ENCODE peak calls at places on chromosomes 12 and 14, in ten cellular contexts. One of them, this sample, is unnamed.

GRCh38 chr12:26712892-26713291 is 120.1 kb downstream of the ITPR2 start:
- DNase-seq in left ventricle myocardium inferior: no peak
- DNase-seq in lung: no peak
- DNase-seq in mammary epithelial cell: no peak
- DNase-seq in body of pancreas: no peak
- DNase-seq in fibroblast of lung: no peak
- DNase-seq in CD8-positive, alpha-beta memory T cell: no peak
- DNase-seq in naive thymus-derived CD4-positive, alpha-beta T cell: no peak
- DNase-seq in suprapubic skin: no peak
- DNase-seq in H1: no peak
- DNase-seq in this sample: no peak

GRCh38 chr12:109020750-109021380 is at the start of gene SVOP:
- DNase-seq in left ventricle myocardium inferior: peak; percentile 82
- DNase-seq in lung: peak; percentile 67
- DNase-seq in mammary epithelial cell: peak; percentile 65
- DNase-seq in body of pancreas: peak; percentile 78
- DNase-seq in fibroblast of lung: peak; percentile 76
- DNase-seq in CD8-positive, alpha-beta memory T cell: no peak
- DNase-seq in naive thymus-derived CD4-positive, alpha-beta T cell: no peak
- DNase-seq in suprapubic skin: peak; percentile 72
- DNase-seq in H1: peak; percentile 57
- DNase-seq in this sample: peak; percentile 75

GRCh38 chr14:60722836-60723217 is 1.3 kb downstream of the SIX4 start:
- DNase-seq in left ventricle myocardium inferior: no peak
- DNase-seq in lung: no peak
- DNase-seq in mammary epithelial cell: no peak
- DNase-seq in body of pancreas: peak; percentile 25
- DNase-seq in fibroblast of lung: peak; percentile 25
- DNase-seq in CD8-positive, alpha-beta memory T cell: no peak
- DNase-seq in naive thymus-derived CD4-positive, alpha-beta T cell: no peak
- DNase-seq in suprapubic skin: no peak
- DNase-seq in H1: no peak
- DNase-seq in this sample: peak; percentile 54

GRCh38 chr12:114841557-114842251 is 157.7 kb upstream of the TBX3 start:
- DNase-seq in left ventricle myocardium inferior: no peak
- DNase-seq in lung: no peak
- DNase-seq in mammary epithelial cell: peak; percentile 97
- DNase-seq in body of pancreas: no peak
- DNase-seq in fibroblast of lung: no peak
- DNase-seq in CD8-positive, alpha-beta memory T cell: no peak
- DNase-seq in naive thymus-derived CD4-positive, alpha-beta T cell: no peak
- DNase-seq in suprapubic skin: no peak
- DNase-seq in H1: peak; percentile 41
- DNase-seq in this sample: no peak

GRCh38 chr14:97524579-97525319 is 727.6 kb downstream of the VRK1 start:
- DNase-seq in left ventricle myocardium inferior: no peak
- DNase-seq in lung: no peak
- DNase-seq in mammary epithelial cell: no peak
- DNase-seq in body of pancreas: no peak
- DNase-seq in fibroblast of lung: no peak
- DNase-seq in CD8-positive, alpha-beta memory T cell: no peak
- DNase-seq in naive thymus-derived CD4-positive, alpha-beta T cell: no peak
- DNase-seq in suprapubic skin: no peak
- DNase-seq in H1: no peak
- DNase-seq in this sample: no peak

GRCh38 chr12:122402264-122402663 is 20.2 kb downstream of the CLIP1 start:
- DNase-seq in left ventricle myocardium inferior: no peak
- DNase-seq in lung: no peak
- DNase-seq in mammary epithelial cell: peak; percentile 21
- DNase-seq in body of pancreas: no peak
- DNase-seq in fibroblast of lung: no peak
- DNase-seq in CD8-positive, alpha-beta memory T cell: no peak
- DNase-seq in naive thymus-derived CD4-positive, alpha-beta T cell: no peak
- DNase-seq in suprapubic skin: no peak
- DNase-seq in H1: no peak
- DNase-seq in this sample: no peak

GRCh38 chr12:82694276-82694675 is 7.6 kb downstream of the TMTC2 start:
- DNase-seq in left ventricle myocardium inferior: no peak
- DNase-seq in lung: no peak
- DNase-seq in mammary epithelial cell: no peak
- DNase-seq in body of pancreas: no peak
- DNase-seq in fibroblast of lung: no peak
- DNase-seq in CD8-positive, alpha-beta memory T cell: no peak
- DNase-seq in naive thymus-derived CD4-positive, alpha-beta T cell: no peak
- DNase-seq in suprapubic skin: no peak
- DNase-seq in H1: no peak
- DNase-seq in this sample: no peak

GRCh38 chr14:97779140-97779539 is 982.0 kb downstream of the VRK1 start:
- DNase-seq in left ventricle myocardium inferior: no peak
- DNase-seq in lung: no peak
- DNase-seq in mammary epithelial cell: no peak
- DNase-seq in body of pancreas: no peak
- DNase-seq in fibroblast of lung: no peak
- DNase-seq in CD8-positive, alpha-beta memory T cell: no peak
- DNase-seq in naive thymus-derived CD4-positive, alpha-beta T cell: no peak
- DNase-seq in suprapubic skin: no peak
- DNase-seq in H1: no peak
- DNase-seq in this sample: no peak

GRCh38 chr12:94553130-94553519 is 93.5 kb upstream of the CEP83 start:
- DNase-seq in left ventricle myocardium inferior: no peak
- DNase-seq in lung: no peak
- DNase-seq in mammary epithelial cell: peak; percentile 95
- DNase-seq in body of pancreas: no peak
- DNase-seq in fibroblast of lung: peak; percentile 82
- DNase-seq in CD8-positive, alpha-beta memory T cell: no peak
- DNase-seq in naive thymus-derived CD4-positive, alpha-beta T cell: no peak
- DNase-seq in suprapubic skin: no peak
- DNase-seq in H1: no peak
- DNase-seq in this sample: peak; percentile 57

GRCh38 chr14:63134801-63135200 is 69.4 kb upstream of the RHOJ start:
- DNase-seq in left ventricle myocardium inferior: no peak
- DNase-seq in lung: no peak
- DNase-seq in mammary epithelial cell: no peak
- DNase-seq in body of pancreas: no peak
- DNase-seq in fibroblast of lung: peak; percentile 62
- DNase-seq in CD8-positive, alpha-beta memory T cell: no peak
- DNase-seq in naive thymus-derived CD4-positive, alpha-beta T cell: no peak
- DNase-seq in suprapubic skin: no peak
- DNase-seq in H1: no peak
- DNase-seq in this sample: peak; percentile 15

DNA sequence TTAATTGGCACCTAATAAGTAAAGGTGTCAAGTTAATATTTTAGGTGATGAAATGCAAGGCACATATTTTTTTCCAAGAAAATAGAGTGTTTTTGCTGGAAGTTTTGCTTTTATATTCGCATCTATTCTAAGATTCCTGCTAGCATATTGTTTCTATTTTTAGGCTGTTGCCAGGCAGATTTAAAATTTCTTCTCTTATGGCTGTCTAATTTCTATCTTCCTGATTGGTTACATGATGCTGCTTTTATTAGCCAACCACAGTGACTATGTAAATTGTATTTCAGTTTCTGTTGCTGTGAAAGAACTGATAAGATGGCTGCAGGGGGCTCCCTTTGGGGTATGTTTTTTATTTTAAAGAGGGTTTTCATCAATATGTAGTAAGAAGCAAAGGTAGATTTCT is 42.7 kb downstream of the ATF7IP start:
- DNase-seq in left ventricle myocardium inferior: no peak
- DNase-seq in lung: no peak
- DNase-seq in mammary epithelial cell: no peak
- DNase-seq in body of pancreas: no peak
- DNase-seq in fibroblast of lung: peak; percentile 71
- DNase-seq in CD8-positive, alpha-beta memory T cell: peak; percentile 25
- DNase-seq in naive thymus-derived CD4-positive, alpha-beta T cell: peak; percentile 23
- DNase-seq in suprapubic skin: no peak
- DNase-seq in H1: no peak
- DNase-seq in this sample: peak; percentile 34
- H3K4me3 ChIP-seq in left ventricle myocardium inferior: peak overlapping the region; percentile 24
- H3K4me3 ChIP-seq in lung: no peak overlapping the region
- H3K4me3 ChIP-seq in mammary epithelial cell: no peak overlapping the region
- H3K4me3 ChIP-seq in body of pancreas: no peak overlapping the region
- H3K4me3 ChIP-seq in fibroblast of lung: no peak overlapping the region
- H3K4me3 ChIP-seq in CD8-positive, alpha-beta memory T cell: no peak overlapping the region
- H3K4me3 ChIP-seq in naive thymus-derived CD4-positive, alpha-beta T cell: no peak overlapping the region
- H3K4me3 ChIP-seq in suprapubic skin: no peak overlapping the region
- H3K4me3 ChIP-seq in H1: no peak overlapping the region
- H3K4me3 ChIP-seq in this sample: no peak overlapping the region

DNA sequence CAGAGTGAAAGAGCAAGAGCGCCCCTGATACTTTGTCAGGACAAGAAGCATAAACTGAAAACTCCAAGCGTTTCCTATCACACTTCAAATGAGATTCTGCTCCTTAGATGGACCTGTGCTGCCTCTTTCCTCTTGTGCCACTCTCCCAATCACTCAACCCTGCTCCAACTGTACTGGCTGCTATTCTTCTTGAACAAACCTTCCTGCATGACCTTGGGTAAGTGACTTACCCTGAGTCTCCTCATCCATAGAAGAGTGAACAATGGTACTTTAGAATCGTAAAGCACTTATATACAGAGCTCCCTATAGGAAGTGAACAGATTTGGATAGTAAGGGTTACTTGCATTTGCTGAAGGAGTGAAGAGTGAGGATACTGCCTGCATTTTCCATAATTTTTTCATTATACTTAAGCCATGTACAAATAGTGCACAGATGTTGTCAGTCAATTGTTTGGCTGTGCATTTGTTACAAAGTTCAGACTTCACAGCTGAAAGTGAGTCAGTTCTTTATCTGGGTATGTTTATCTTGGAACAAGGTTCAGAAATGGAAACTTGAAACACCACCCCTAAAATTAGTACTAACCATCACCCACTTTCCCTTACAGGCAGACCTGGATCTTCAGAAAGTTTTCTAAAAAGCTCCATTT is 10.8 kb downstream of the MTERF2 start:
- DNase-seq in left ventricle myocardium inferior: no peak
- DNase-seq in lung: no peak
- DNase-seq in mammary epithelial cell: no peak
- DNase-seq in body of pancreas: peak; percentile 60
- DNase-seq in fibroblast of lung: peak; percentile 86
- DNase-seq in CD8-positive, alpha-beta memory T cell: no peak
- DNase-seq in naive thymus-derived CD4-positive, alpha-beta T cell: no peak
- DNase-seq in suprapubic skin: no peak
- DNase-seq in H1: no peak
- DNase-seq in this sample: peak; percentile 82
- H3K36me3 ChIP-seq in left ventricle myocardium inferior: peaks cover 10% of the 10 kb centered on the region
- H3K36me3 ChIP-seq in lung: peaks cover 3% of the 10 kb centered on the region
- H3K36me3 ChIP-seq in mammary epithelial cell: peaks cover 15% of the 10 kb centered on the region
- H3K36me3 ChIP-seq in body of pancreas: no peaks in the 10 kb centered on the region
- H3K36me3 ChIP-seq in fibroblast of lung: peaks cover 3% of the 10 kb centered on the region
- H3K36me3 ChIP-seq in CD8-positive, alpha-beta memory T cell: peaks cover 3% of the 10 kb centered on the region
- H3K36me3 ChIP-seq in naive thymus-derived CD4-positive, alpha-beta T cell: peaks cover 8% of the 10 kb centered on the region
- H3K36me3 ChIP-seq in suprapubic skin: peaks cover 6% of the 10 kb centered on the region
- H3K36me3 ChIP-seq in H1: no peaks in the 10 kb centered on the region
- H3K36me3 ChIP-seq in this sample: peaks cover 2% of the 10 kb centered on the region

GRCh38 chr14:102155150-102155549 is 15.5 kb downstream of the WDR20 start:
- DNase-seq in left ventricle myocardium inferior: no peak
- DNase-seq in lung: no peak
- DNase-seq in mammary epithelial cell: no peak
- DNase-seq in body of pancreas: no peak
- DNase-seq in fibroblast of lung: peak; percentile 16
- DNase-seq in CD8-positive, alpha-beta memory T cell: no peak
- DNase-seq in naive thymus-derived CD4-positive, alpha-beta T cell: no peak
- DNase-seq in suprapubic skin: no peak
- DNase-seq in H1: no peak
- DNase-seq in this sample: no peak
- H3K4me3 ChIP-seq in left ventricle myocardium inferior: no peak overlapping the region
- H3K4me3 ChIP-seq in lung: no peak overlapping the region
- H3K4me3 ChIP-seq in mammary epithelial cell: no peak overlapping the region
- H3K4me3 ChIP-seq in body of pancreas: no peak overlapping the region
- H3K4me3 ChIP-seq in fibroblast of lung: no peak overlapping the region
- H3K4me3 ChIP-seq in CD8-positive, alpha-beta memory T cell: no peak overlapping the region
- H3K4me3 ChIP-seq in naive thymus-derived CD4-positive, alpha-beta T cell: no peak overlapping the region
- H3K4me3 ChIP-seq in suprapubic skin: no peak overlapping the region
- H3K4me3 ChIP-seq in H1: no peak overlapping the region
- H3K4me3 ChIP-seq in this sample: no peak overlapping the region

DNA sequence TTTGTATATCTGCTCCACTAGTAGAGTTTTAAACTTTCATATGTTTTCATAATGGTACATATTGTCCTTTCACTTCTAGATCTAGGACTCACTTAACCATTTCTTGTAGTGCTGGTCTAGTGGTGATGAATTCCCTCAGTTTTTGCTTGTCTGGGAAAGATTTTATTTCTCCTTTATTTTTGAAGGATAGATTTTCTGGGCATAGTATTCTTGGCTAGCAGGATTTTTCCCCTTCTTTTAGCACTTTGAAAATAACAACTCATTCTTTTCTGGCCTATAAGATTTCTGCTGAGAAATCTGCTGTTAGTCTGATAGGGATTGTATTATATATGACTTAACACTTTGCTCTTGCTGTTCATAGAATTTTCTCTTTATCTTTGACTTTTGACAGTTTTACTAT is 69.3 kb downstream of the CAND1 start:
- DNase-seq in left ventricle myocardium inferior: no peak
- DNase-seq in lung: no peak
- DNase-seq in mammary epithelial cell: no peak
- DNase-seq in body of pancreas: no peak
- DNase-seq in fibroblast of lung: no peak
- DNase-seq in CD8-positive, alpha-beta memory T cell: no peak
- DNase-seq in naive thymus-derived CD4-positive, alpha-beta T cell: no peak
- DNase-seq in suprapubic skin: no peak
- DNase-seq in H1: no peak
- DNase-seq in this sample: no peak
- H3K36me3 ChIP-seq in left ventricle myocardium inferior: no peaks in the 10 kb centered on the region
- H3K36me3 ChIP-seq in lung: no peaks in the 10 kb centered on the region
- H3K36me3 ChIP-seq in mammary epithelial cell: peaks cover 3% of the 10 kb centered on the region
- H3K36me3 ChIP-seq in body of pancreas: no peaks in the 10 kb centered on the region
- H3K36me3 ChIP-seq in fibroblast of lung: no peaks in the 10 kb centered on the region
- H3K36me3 ChIP-seq in CD8-positive, alpha-beta memory T cell: no peaks in the 10 kb centered on the region
- H3K36me3 ChIP-seq in naive thymus-derived CD4-positive, alpha-beta T cell: no peaks in the 10 kb centered on the region
- H3K36me3 ChIP-seq in suprapubic skin: no peaks in the 10 kb centered on the region
- H3K36me3 ChIP-seq in H1: no peaks in the 10 kb centered on the region
- H3K36me3 ChIP-seq in this sample: no peaks in the 10 kb centered on the region

GRCh38 chr12:40106202-40106533 is 287 bp upstream of the SLC2A13 start:
- DNase-seq in left ventricle myocardium inferior: no peak
- DNase-seq in lung: no peak
- DNase-seq in mammary epithelial cell: no peak
- DNase-seq in body of pancreas: no peak
- DNase-seq in fibroblast of lung: no peak
- DNase-seq in CD8-positive, alpha-beta memory T cell: no peak
- DNase-seq in naive thymus-derived CD4-positive, alpha-beta T cell: no peak
- DNase-seq in suprapubic skin: no peak
- DNase-seq in H1: no peak
- DNase-seq in this sample: no peak

GRCh38 chr12:40107803-40108620 is 2.1 kb upstream of the SLC2A13 start:
- DNase-seq in left ventricle myocardium inferior: no peak
- DNase-seq in lung: no peak
- DNase-seq in mammary epithelial cell: peak; percentile 28
- DNase-seq in body of pancreas: no peak
- DNase-seq in fibroblast of lung: no peak
- DNase-seq in CD8-positive, alpha-beta memory T cell: no peak
- DNase-seq in naive thymus-derived CD4-positive, alpha-beta T cell: no peak
- DNase-seq in suprapubic skin: no peak
- DNase-seq in H1: no peak
- DNase-seq in this sample: no peak

GRCh38 chr12:40107098-40107802 is 1.4 kb upstream of the SLC2A13 start:
- DNase-seq in left ventricle myocardium inferior: peak; percentile 91
- DNase-seq in lung: peak; percentile 91
- DNase-seq in mammary epithelial cell: peak; percentile 67
- DNase-seq in body of pancreas: peak; percentile 90
- DNase-seq in fibroblast of lung: peak; percentile 91
- DNase-seq in CD8-positive, alpha-beta memory T cell: peak; percentile 77
- DNase-seq in naive thymus-derived CD4-positive, alpha-beta T cell: peak; percentile 81
- DNase-seq in suprapubic skin: peak; percentile 93
- DNase-seq in H1: peak; percentile 41
- DNase-seq in this sample: peak; percentile 72

GRCh38 chr12:40105515-40106201 is at the start of gene SLC2A13:
- DNase-seq in left ventricle myocardium inferior: peak; percentile 81
- DNase-seq in lung: peak; percentile 62
- DNase-seq in mammary epithelial cell: peak; percentile 68
- DNase-seq in body of pancreas: peak; percentile 79
- DNase-seq in fibroblast of lung: peak; percentile 65
- DNase-seq in CD8-positive, alpha-beta memory T cell: peak; percentile 77
- DNase-seq in naive thymus-derived CD4-positive, alpha-beta T cell: peak; percentile 77
- DNase-seq in suprapubic skin: peak; percentile 76
- DNase-seq in H1: peak; percentile 44
- DNase-seq in this sample: peak; percentile 65

GRCh38 chr12:40106655-40107054 is 774 bp upstream of the SLC2A13 start:
- DNase-seq in left ventricle myocardium inferior: no peak
- DNase-seq in lung: no peak
- DNase-seq in mammary epithelial cell: no peak
- DNase-seq in body of pancreas: no peak
- DNase-seq in fibroblast of lung: no peak
- DNase-seq in CD8-positive, alpha-beta memory T cell: no peak
- DNase-seq in naive thymus-derived CD4-positive, alpha-beta T cell: no peak
- DNase-seq in suprapubic skin: no peak
- DNase-seq in H1: no peak
- DNase-seq in this sample: no peak
- H3K4me3 ChIP-seq in left ventricle myocardium inferior: peak overlapping the region; percentile 89
- H3K4me3 ChIP-seq in lung: no peak overlapping the region
- H3K4me3 ChIP-seq in mammary epithelial cell: peak overlapping the region; percentile 77
- H3K4me3 ChIP-seq in body of pancreas: no peak overlapping the region
- H3K4me3 ChIP-seq in fibroblast of lung: peak overlapping the region; percentile 10
- H3K4me3 ChIP-seq in CD8-positive, alpha-beta memory T cell: peak overlapping the region; percentile 81
- H3K4me3 ChIP-seq in naive thymus-derived CD4-positive, alpha-beta T cell: no peak overlapping the region
- H3K4me3 ChIP-seq in suprapubic skin: peak overlapping the region; percentile 75
- H3K4me3 ChIP-seq in H1: no peak overlapping the region
- H3K4me3 ChIP-seq in this sample: no peak overlapping the region